ENCODE peak calls at places on chromosomes 1 and 21, in six cellular contexts. A is adipocyte; Y is breast epithelium; U is CD4-positive, alpha-beta memory T cell; T is suprapubic skin; B is cardiac muscle cell. L is an unnamed sample. For H3K9me3, the result is how much of the 10 kb centered on the place peaks cover.

GRCh38 chr1:169595764-169596711 is 9.8 kb upstream of the F5 start:
- DNase-seq in T (no peak), Y (no peak), A (peak), B (peak), U (no peak), L (peak)

GRCh38 chr1:61770131-61770530 is 27.9 kb downstream of the PATJ start:
- DNase-seq in A (no peak), Y (no peak), T (no peak), B (no peak), U (no peak), L (no peak)

GRCh38 chr1:64900916-64901315 is 65.4 kb downstream of the JAK1 start:
- DNase-seq in T (no peak), B (no peak), U (no peak), A (no peak), Y (no peak), L (no peak)

GRCh38 chr1:6783956-6784559 is 1.2 kb upstream of the CAMTA1 start:
- DNase-seq in T (no peak), Y (no peak), U (no peak), A (no peak), B (peak), L (no peak)

GRCh38 chr21:10521091-10521598 is at the start of gene TPTE:
- DNase-seq in A (no peak), Y (no peak), B (no peak), T (no peak), U (no peak), L (no peak)

GRCh38 chr1:64488862-64489261 is 18.9 kb downstream of the CACHD1 start:
- DNase-seq in B (no peak), A (no peak), U (no peak), T (no peak), Y (no peak), L (no peak)

GRCh38 chr1:205442051-205442721 is 13.7 kb downstream of the BLACAT1 start:
- DNase-seq in A (no peak), U (no peak), B (no peak), Y (no peak), T (no peak), L (no peak)

GRCh38 chr1:162252209-162252608 is 124.4 kb downstream of the SPATA46 start:
- DNase-seq in T (no peak), U (no peak), B (peak), A (no peak), Y (no peak), L (no peak)

GRCh38 chr1:246450485-246451251 is 56.4 kb downstream of the SMYD3 start:
- DNase-seq in A (peak), B (peak), T (no peak), Y (no peak), U (no peak), L (no peak)

GRCh38 chr1:50308883-50309282 is 114.4 kb downstream of the DMRTA2 start:
- DNase-seq in A (peak), Y (no peak), B (peak), U (no peak), T (no peak), L (peak)

GRCh38 chr1:159088050-159088449 is 11.5 kb upstream of the AIM2 start:
- DNase-seq in A (peak), Y (no peak), T (no peak), B (peak), U (no peak), L (peak)

GRCh38 chr1:188237573-188238353 is 1409.0 kb downstream of the PLA2G4A start:
- DNase-seq in A (peak), B (peak), U (no peak), Y (no peak), T (no peak), L (peak)

GRCh38 chr1:202107321-202107761 is 15.4 kb upstream of the GPR37L1 start:
- DNase-seq in B (no peak), U (no peak), Y (peak), A (no peak), T (no peak), L (no peak)

GRCh38 chr21:40829791-40830190 is 17.2 kb downstream of the DSCAM start:
- DNase-seq in A (no peak), U (no peak), T (no peak), B (no peak), Y (no peak), L (no peak)

GRCh38 chr1:171126504-171126903 is 35.8 kb downstream of the FMO3 start:
- DNase-seq in B (peak), T (peak), Y (peak), A (peak), U (no peak), L (peak)

GRCh38 chr1:246893205-246893939 is 38.4 kb downstream of the AHCTF1 start:
- DNase-seq in A (no peak), T (no peak), Y (no peak), U (no peak), B (no peak), L (no peak)

GRCh38 chr1:4630561-4630960 is 23.8 kb upstream of the AJAP1 start:
- DNase-seq in T (no peak), Y (no peak), U (no peak), A (no peak), B (no peak), L (no peak)

DNA sequence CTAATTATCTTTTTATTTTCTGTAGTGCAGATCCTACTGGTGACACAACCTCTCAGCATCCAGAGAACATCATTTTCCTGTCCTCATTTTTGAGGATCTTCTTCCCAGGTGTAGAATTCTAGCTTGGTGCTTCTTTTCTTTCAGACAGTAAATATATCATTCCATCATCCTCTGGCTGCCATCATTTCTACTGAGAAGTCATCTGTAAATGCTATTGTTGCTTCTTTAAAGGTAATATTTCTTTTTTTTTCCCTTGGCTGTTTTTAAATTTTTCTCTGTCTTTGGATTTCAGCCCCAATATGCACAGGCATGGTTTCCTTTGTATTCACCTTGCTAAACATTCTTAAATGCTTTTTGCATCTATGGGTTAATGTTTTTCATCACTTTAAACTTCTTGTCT is 3.3 kb upstream of the KRTAP10-9 start:
- DNase-seq in Y (no peak), U (no peak), T (no peak), B (no peak), A (no peak), L (no peak)
- H3K9me3 ChIP-seq in Y (under half), U (under half), T (under half), B (under half), A (under half), L (under half)

GRCh38 chr1:183901748-183902341 is 96.9 kb downstream of the RGL1 start:
- DNase-seq in B (peak), U (no peak), A (no peak), Y (no peak), T (no peak), L (no peak)
- H3K4me3 ChIP-seq in B (no peak), U (no peak), A (no peak), Y (no peak), T (no peak), L (no peak)

GRCh38 chr21:44619886-44620285 is 7.0 kb upstream of the KRTAP10-9 start:
- DNase-seq in U (no peak), Y (no peak), T (no peak), B (no peak), A (no peak), L (no peak)
- H3K9me3 ChIP-seq in U (under half), Y (under half), T (under half), B (under half), A (under half), L (under half)

DNA sequence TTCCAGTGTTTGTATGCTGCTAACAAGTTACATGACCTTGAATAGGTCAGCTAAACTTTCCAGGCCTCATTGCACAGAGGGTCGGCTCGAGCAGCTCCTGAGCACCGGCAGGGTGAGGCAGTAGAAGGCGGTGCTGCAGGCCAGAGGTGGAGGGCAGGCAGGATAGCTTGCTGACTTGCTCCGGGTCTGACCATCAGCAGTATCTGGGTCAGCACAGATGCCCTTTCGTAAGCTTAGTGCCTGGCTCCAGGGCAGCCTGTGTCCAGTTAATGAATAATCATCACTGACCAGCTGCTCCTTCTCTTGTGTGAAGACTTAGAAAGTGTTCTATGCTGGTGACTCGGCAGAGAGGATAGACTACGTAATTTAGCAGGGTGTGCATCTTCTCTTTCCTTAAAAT is 6.9 kb downstream of the MAPKAPK2 start:
- DNase-seq in B (no peak), T (no peak), Y (no peak), A (no peak), U (no peak), L (no peak)
- H3K4me3 ChIP-seq in B (no peak), T (no peak), Y (no peak), A (no peak), U (no peak), L (no peak)

GRCh38 chr1:248779350-248779749 is 23.8 kb upstream of the LYPD8 start:
- DNase-seq in A (no peak), U (no peak), T (no peak), B (no peak), Y (no peak), L (no peak)

DNA sequence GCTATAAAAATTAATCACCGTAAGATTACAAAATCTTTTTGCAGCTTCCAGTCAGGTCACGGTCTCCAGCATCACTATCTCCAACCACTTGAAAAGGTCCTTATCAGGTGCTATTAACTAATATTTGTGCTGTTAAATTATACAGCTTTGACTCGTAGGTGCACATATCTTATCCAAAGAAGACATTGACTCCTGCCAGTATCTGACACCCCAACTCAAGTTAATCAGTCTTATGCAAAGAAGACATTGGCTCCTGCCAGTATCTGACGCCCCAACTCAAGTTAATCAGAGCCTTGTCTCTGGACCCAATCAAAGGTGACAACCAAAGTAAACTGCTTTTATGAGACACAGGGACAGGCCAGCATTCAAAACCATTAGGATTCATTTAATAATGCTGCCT is 19.9 kb upstream of the LYPD8 start:
- DNase-seq in B (no peak), U (no peak), Y (no peak), A (no peak), T (no peak), L (no peak)
- H3K9me3 ChIP-seq in B (under half), U (under half), Y (under half), A (under half), T (under half), L (under half)

GRCh38 chr1:71049951-71050598 is 2.5 kb upstream of the PTGER3 start:
- DNase-seq in A (peak), Y (no peak), T (no peak), U (peak), B (peak), L (no peak)

GRCh38 chr1:71045463-71046028 is 2.1 kb downstream of the PTGER3 start:
- DNase-seq in Y (no peak), B (no peak), A (no peak), U (no peak), T (no peak), L (no peak)

GRCh38 chr1:71044833-71045232 is 2.8 kb downstream of the PTGER3 start:
- DNase-seq in Y (no peak), A (no peak), U (no peak), T (no peak), B (no peak), L (no peak)

GRCh38 chr1:71046891-71047634 is 553 bp downstream of the PTGER3 start:
- DNase-seq in A (peak), Y (peak), T (no peak), B (peak), U (peak), L (peak)

GRCh38 chr1:71047635-71048607 is at the start of gene PTGER3:
- DNase-seq in Y (peak), B (peak), T (peak), U (no peak), A (peak), L (peak)
- H3K4me3 ChIP-seq in Y (peak), B (peak), T (peak), U (peak), A (peak), L (peak)

GRCh38 chr1:2916153-2916552 is 105.1 kb upstream of the ACTRT2 start:
- DNase-seq in U (no peak), A (no peak), Y (no peak), B (no peak), T (no peak), L (no peak)

GRCh38 chr1:2914702-2915101 is 106.6 kb upstream of the ACTRT2 start:
- DNase-seq in A (peak), B (no peak), T (no peak), U (no peak), Y (no peak), L (no peak)

GRCh38 chr1:2917284-2917683 is 104.0 kb upstream of the ACTRT2 start:
- DNase-seq in A (no peak), T (no peak), U (no peak), B (no peak), Y (no peak), L (no peak)

GRCh38 chr1:2918441-2918840 is 102.8 kb upstream of the ACTRT2 start:
- DNase-seq in Y (no peak), B (no peak), A (no peak), T (no peak), U (no peak), L (no peak)

GRCh38 chr1:2916706-2917105 is 104.6 kb upstream of the ACTRT2 start:
- DNase-seq in B (no peak), T (no peak), Y (no peak), A (no peak), U (no peak), L (no peak)
- H3K9me3 ChIP-seq in B (under half), T (under half), Y (under half), A (under half), U (under half), L (under half)

L was measured in MG63.